ENCODE peak calls at places on chromosomes 12 and 14, in ten cellular contexts. K is tibial artery, Z is neural progenitor cell, F is fibroblast of lung, R is GM23248, H is PC-3, G is HepG2, D is spleen, P is stomach, B is kidney. E is an unnamed sample. For H3K9me3 and H3K4me1, the result is how much of the 10 kb centered on the place peaks cover.

GRCh38 chr12:121495746-121496145 is 85.1 kb downstream of the KDM2B start:
- DNase-seq in K (no peak), P (no peak), R (no peak), F (no peak), G (no peak), H (no peak), D (no peak), Z (no peak), B (no peak), E (no peak)

GRCh38 chr12:50248883-50249282 is 34.4 kb downstream of the LIMA1 start:
- DNase-seq in R (peak), B (no peak), K (no peak), P (no peak), D (no peak), Z (no peak), H (no peak), F (no peak), G (no peak), E (no peak)

GRCh38 chr12:113727651-113728061 is 238.5 kb downstream of the RBM19 start:
- DNase-seq in F (peak), G (peak), K (no peak), H (peak), P (no peak), D (no peak), B (no peak), Z (peak), R (peak), E (no peak)

GRCh38 chr12:119989619-119990381 is 764 bp downstream of the BICDL1 start:
- DNase-seq in H (peak), R (peak), K (peak), G (peak), Z (peak), F (peak), D (peak), P (peak), B (peak), E (peak)

GRCh38 chr12:80937391-80938238 is at the start of gene LIN7A:
- DNase-seq in F (peak), H (no peak), G (peak), D (peak), P (peak), B (peak), K (peak), R (peak), Z (peak), E (peak)

GRCh38 chr14:23186913-23187654 is 3.6 kb upstream of the SLC7A8 start:
- DNase-seq in H (peak), F (peak), G (peak), R (peak), B (no peak), P (peak), K (peak), Z (peak), D (no peak), E (no peak)

GRCh38 chr12:52442600-52443061 is 8.5 kb upstream of the KRT75 start:
- DNase-seq in D (no peak), K (no peak), F (peak), G (no peak), B (no peak), Z (peak), R (peak), H (peak), P (no peak), E (no peak)

GRCh38 chr12:106722854-106723253 is 51.6 kb upstream of the RIC8B start:
- DNase-seq in R (no peak), G (no peak), H (no peak), K (no peak), P (no peak), Z (peak), D (no peak), F (no peak), B (no peak), E (no peak)

GRCh38 chr14:105491366-105492006 is 440 bp downstream of the TEDC1 start:
- DNase-seq in B (peak), R (peak), D (peak), P (peak), H (peak), Z (peak), K (peak), G (peak), F (peak), E (peak)

GRCh38 chr12:58530421-58531067 is 389.8 kb downstream of the LRIG3 start:
- DNase-seq in P (no peak), D (no peak), B (no peak), G (no peak), H (peak), F (peak), R (peak), Z (no peak), K (no peak), E (no peak)

GRCh38 chr14:37585101-37585479 is 10.0 kb downstream of the FOXA1 start:
- DNase-seq in B (no peak), H (peak), P (peak), D (no peak), G (no peak), R (no peak), K (no peak), Z (peak), F (no peak), E (no peak)

GRCh38 chr14:52267501-52268190 is at the start of gene PTGDR:
- DNase-seq in G (no peak), P (peak), Z (peak), F (peak), D (peak), H (no peak), K (peak), B (peak), R (peak), E (peak)

GRCh38 chr12:7155471-7156034 is 25.4 kb downstream of the CLSTN3 start:
- DNase-seq in G (no peak), F (no peak), Z (no peak), H (peak), K (no peak), D (peak), B (no peak), P (no peak), R (no peak), E (peak)

GRCh38 chr12:3205742-3206519 is 128.8 kb downstream of the TSPAN9 start:
- DNase-seq in K (no peak), B (no peak), R (no peak), F (peak), G (no peak), D (no peak), H (no peak), P (no peak), Z (no peak), E (no peak)

GRCh38 chr12:11801643-11802042 is 152.2 kb downstream of the ETV6 start:
- DNase-seq in K (no peak), Z (no peak), F (no peak), D (no peak), P (no peak), H (no peak), R (no peak), G (no peak), B (no peak), E (no peak)

GRCh38 chr12:110704231-110704630 is 15.3 kb upstream of the HVCN1 start:
- DNase-seq in D (no peak), Z (no peak), B (no peak), P (no peak), K (no peak), H (no peak), R (no peak), G (no peak), F (no peak), E (no peak)

GRCh38 chr14:67551940-67552339 is 18.9 kb downstream of the PLEKHH1 start:
- DNase-seq in H (no peak), P (no peak), K (no peak), B (no peak), Z (no peak), G (no peak), D (no peak), R (no peak), F (no peak), E (no peak)

GRCh38 chr12:12661086-12661485 is 34.9 kb downstream of the GPR19 start:
- DNase-seq in F (peak), B (no peak), Z (no peak), K (no peak), G (no peak), D (no peak), P (no peak), H (peak), R (peak), E (no peak)

GRCh38 chr14:67883717-67884116 is 64.1 kb downstream of the RAD51B start:
- DNase-seq in F (peak), Z (no peak), D (no peak), B (no peak), G (no peak), P (no peak), H (peak), R (peak), K (no peak), E (no peak)

GRCh38 chr12:56634242-56634836 is 4.2 kb upstream of the BAZ2A start:
- DNase-seq in P (peak), Z (peak), D (peak), G (peak), K (peak), B (peak), F (no peak), H (peak), R (peak), E (peak)

GRCh38 chr12:52359511-52360103 is 7.7 kb downstream of the KRT85 start:
- DNase-seq in B (peak), G (no peak), Z (no peak), P (no peak), D (peak), H (no peak), R (no peak), K (peak), F (no peak), E (no peak)

GRCh38 chr12:90953956-90954421 is 987 bp downstream of the CCER1 start:
- DNase-seq in P (no peak), G (peak), B (peak), R (no peak), F (no peak), Z (peak), H (no peak), D (no peak), K (no peak), E (no peak)

GRCh38 chr12:47397664-47398281 is 308.1 kb downstream of the RPAP3 start:
- DNase-seq in K (no peak), G (peak), B (no peak), Z (peak), H (peak), P (no peak), D (no peak), F (peak), R (peak), E (no peak)

GRCh38 chr14:101815994-101816393 is 54.5 kb downstream of the PPP2R5C start:
- DNase-seq in Z (no peak), B (no peak), F (no peak), K (no peak), H (no peak), D (no peak), R (no peak), G (no peak), P (no peak), E (no peak)

GRCh38 chr12:7581609-7582008 is 78.0 kb upstream of the CD163 start:
- DNase-seq in B (no peak), G (no peak), R (no peak), F (no peak), H (no peak), D (no peak), Z (no peak), P (no peak), K (no peak), E (no peak)

GRCh38 chr14:39812532-39813320 is 380.5 kb upstream of the FBXO33 start:
- DNase-seq in F (no peak), B (no peak), R (no peak), K (no peak), Z (no peak), D (no peak), P (no peak), G (no peak), H (no peak), E (no peak)

GRCh38 chr12:110165540-110166159 is 41.5 kb downstream of the IFT81 start:
- DNase-seq in F (no peak), B (no peak), D (no peak), G (peak), K (no peak), P (no peak), H (no peak), Z (no peak), R (no peak), E (no peak)

GRCh38 chr14:103118663-103119404 is 4.4 kb upstream of the TNFAIP2 start:
- DNase-seq in P (peak), H (no peak), B (no peak), R (no peak), F (no peak), K (peak), G (no peak), D (peak), Z (no peak), E (peak)

GRCh38 chr12:1619599-1619998 is 9.4 kb upstream of the WNT5B start:
- DNase-seq in K (peak), G (no peak), F (no peak), H (no peak), D (peak), P (no peak), B (no peak), R (no peak), Z (no peak), E (peak)

GRCh38 chr14:80678436-80678835 is 263.1 kb downstream of the CEP128 start:
- DNase-seq in P (no peak), R (peak), K (no peak), Z (peak), G (no peak), B (no peak), H (peak), D (no peak), F (peak), E (no peak)

GRCh38 chr14:58746261-58746660 is 108.5 kb downstream of the DACT1 start:
- DNase-seq in P (no peak), R (peak), D (no peak), K (no peak), F (peak), G (no peak), Z (no peak), H (peak), B (no peak), E (no peak)

GRCh38 chr12:50353869-50354593 is 42.4 kb downstream of the FAM186A start:
- DNase-seq in Z (no peak), F (peak), D (no peak), H (no peak), R (no peak), G (no peak), K (no peak), P (no peak), B (no peak), E (no peak)

GRCh38 chr12:77439749-77440148 is 374.4 kb upstream of the E2F7 start:
- DNase-seq in D (no peak), G (no peak), P (no peak), K (no peak), H (no peak), R (no peak), B (no peak), Z (no peak), F (no peak), E (no peak)

GRCh38 chr12:29350080-29350479 is 30.9 kb downstream of the ERGIC2 start:
- DNase-seq in D (no peak), G (peak), B (no peak), F (peak), P (no peak), K (no peak), H (peak), R (peak), Z (no peak), E (no peak)

DNA sequence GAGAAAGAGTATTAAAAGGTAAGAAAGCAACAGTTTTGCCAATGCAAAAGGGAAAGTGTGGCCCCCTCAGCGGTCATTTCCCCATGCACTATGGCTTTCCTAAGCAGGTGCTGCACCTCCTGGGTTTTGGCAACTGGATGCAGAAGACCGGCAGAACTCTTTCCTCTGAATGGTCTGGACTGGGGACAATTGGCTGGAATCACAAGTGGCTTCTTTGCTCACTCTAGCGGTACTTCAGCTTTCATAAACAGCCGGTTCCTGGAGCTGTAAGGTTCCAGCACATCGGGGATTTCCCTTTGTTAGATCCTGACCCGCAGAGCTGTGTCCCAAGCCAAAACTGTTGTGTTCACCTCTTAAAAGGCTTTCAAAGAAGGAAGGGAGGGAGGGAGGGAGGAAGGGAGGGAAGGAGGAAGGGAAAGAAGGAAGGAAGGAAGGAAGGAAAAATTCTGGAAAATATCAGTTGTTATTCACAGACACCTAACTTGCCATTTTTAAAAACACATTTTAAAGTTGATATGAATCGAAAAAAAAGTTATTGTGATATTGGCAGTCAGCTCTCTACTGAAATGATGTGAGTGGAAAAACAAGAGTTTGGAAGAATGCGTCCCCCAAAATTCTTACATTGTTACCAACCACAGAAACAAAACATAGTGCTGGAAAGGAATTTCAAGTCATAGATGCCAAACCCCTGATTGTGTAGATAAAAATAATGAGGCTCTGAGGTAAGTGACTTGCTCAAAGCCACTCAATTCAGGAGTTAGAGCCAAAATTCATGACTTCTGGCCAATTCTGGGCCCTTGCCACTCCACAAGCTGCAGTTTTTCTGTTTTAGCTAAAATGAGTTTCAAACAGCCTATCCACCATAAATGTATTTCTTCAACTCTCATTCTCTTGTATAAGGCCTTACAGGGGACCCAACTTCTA is 220.6 kb upstream of the HMGA2 start:
- DNase-seq in P (peak), R (peak), H (peak), F (peak), K (peak), G (no peak), B (no peak), D (no peak), Z (peak), E (peak)
- H3K27ac ChIP-seq in P (no peak), R (peak), H (peak), F (peak), K (peak), G (no peak), B (no peak), D (no peak), Z (no peak), E (peak)

GRCh38 chr12:34547276-34547675 is 525.0 kb downstream of the ALG10 start:
- DNase-seq in G (no peak), D (no peak), H (no peak), B (no peak), K (no peak), F (no peak), P (no peak), Z (no peak), R (no peak), E (no peak)
- H3K9me3 ChIP-seq in G (half or more), D (half or more), H (half or more), B (under half), K (half or more), F (under half), P (half or more), Z (half or more), R (under half), E (under half)

GRCh38 chr12:94718114-94718513 is 67.8 kb upstream of the TMCC3 start:
- DNase-seq in B (no peak), R (no peak), H (peak), D (no peak), K (no peak), Z (no peak), G (no peak), F (peak), P (no peak), E (no peak)

GRCh38 chr12:94725375-94726168 is 75.2 kb upstream of the TMCC3 start:
- DNase-seq in F (peak), D (no peak), B (no peak), K (peak), H (peak), R (peak), Z (peak), P (peak), G (peak), E (no peak)

GRCh38 chr12:94717656-94718055 is 67.3 kb upstream of the TMCC3 start:
- DNase-seq in K (no peak), B (no peak), F (no peak), R (no peak), Z (no peak), H (peak), G (no peak), D (no peak), P (no peak), E (no peak)

GRCh38 chr12:94721173-94721572 is 70.8 kb upstream of the TMCC3 start:
- DNase-seq in H (no peak), K (no peak), G (no peak), D (no peak), R (no peak), F (peak), Z (no peak), P (no peak), B (no peak), E (no peak)

GRCh38 chr12:94722664-94723063 is 72.3 kb upstream of the TMCC3 start:
- DNase-seq in H (no peak), K (no peak), D (no peak), Z (no peak), B (no peak), P (no peak), F (no peak), G (no peak), R (peak), E (no peak)
- H3K4me1 ChIP-seq in H (under half), K (under half), D (under half), Z (under half), B (under half), P (under half), F (under half), G (under half), R (under half), E (under half)

DNA sequence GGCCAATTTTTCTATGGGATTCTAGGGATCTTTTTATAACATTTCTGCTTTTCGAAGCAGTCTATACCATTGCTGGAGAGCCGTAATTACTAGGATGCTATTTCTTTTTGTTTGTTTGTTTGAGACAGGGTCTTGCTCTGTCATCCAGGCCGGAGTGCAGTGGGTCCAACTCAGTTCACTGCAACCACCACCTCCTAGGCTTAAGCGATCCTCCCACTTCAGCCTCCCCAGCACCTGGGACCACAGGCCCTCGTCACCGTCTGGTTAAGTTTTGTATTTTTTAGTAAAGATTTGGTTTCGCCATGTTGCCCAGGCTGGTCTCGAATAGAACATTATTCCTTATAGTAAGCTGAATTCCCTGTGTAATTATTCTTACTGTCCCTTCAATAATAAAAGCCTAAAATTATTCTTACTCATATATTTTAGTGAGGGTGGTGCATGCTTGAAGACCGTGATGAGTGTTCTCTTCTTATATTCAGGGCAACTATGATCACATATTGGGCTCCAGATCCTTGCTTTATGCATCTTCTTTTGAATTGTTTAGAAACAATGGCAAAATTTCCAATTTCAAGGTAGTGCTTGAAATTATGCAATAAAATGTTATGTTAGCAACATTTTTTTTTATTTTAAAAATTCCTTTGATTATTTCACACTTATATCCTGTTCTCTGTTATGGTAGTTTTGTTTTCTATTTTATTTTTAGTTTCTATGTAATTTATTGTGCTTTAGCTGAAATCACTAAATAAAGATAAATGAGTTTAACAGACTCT is 66.2 kb downstream of the CRADD start:
- DNase-seq in G (no peak), H (no peak), Z (no peak), R (no peak), P (no peak), K (no peak), D (no peak), F (no peak), B (no peak), E (no peak)
- H3K27ac ChIP-seq in G (no peak), H (no peak), Z (no peak), R (peak), P (peak), K (peak), D (peak), F (peak), B (peak), E (peak)

DNA sequence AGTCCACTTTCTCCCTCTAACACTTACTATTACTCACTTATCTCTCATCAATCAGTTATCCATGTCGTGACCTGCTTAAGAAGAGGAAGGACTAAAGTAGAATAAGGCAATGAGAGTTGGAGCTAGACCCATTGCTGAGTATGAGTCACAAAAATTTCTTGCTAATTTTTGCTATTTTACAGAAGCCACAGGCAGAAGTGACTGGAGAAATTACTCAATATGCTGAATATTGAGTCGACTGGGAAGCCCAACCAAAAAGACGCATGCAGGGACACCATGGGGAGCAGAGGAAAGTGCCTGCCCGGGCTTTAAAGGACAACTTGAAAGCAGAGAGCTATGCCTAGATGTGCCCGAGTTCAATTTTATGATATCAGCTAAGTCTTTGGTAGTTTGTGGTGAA is 115.4 kb upstream of the FOXG1 start:
- DNase-seq in D (no peak), Z (no peak), R (peak), G (no peak), P (no peak), K (no peak), F (peak), H (peak), B (no peak), E (no peak)
- H3K9me3 ChIP-seq in D (under half), Z (under half), R (under half), G (half or more), P (under half), K (under half), F (under half), H (under half), B (under half), E (under half)

E was measured in left lung.